ENCODE peak calls at places on chromosomes 1 and 21, in eight cellular contexts. One of them, this sample, is unnamed.

GRCh38 chr1:156012051-156012817 is 8.5 kb downstream of the SSR2 start:
- DNase-seq in DMS79: no peak
- DNase-seq in GM12891: peak; percentile 52
- DNase-seq in CD8-positive, alpha-beta memory T cell: no peak
- DNase-seq in kidney epithelial cell: no peak
- DNase-seq in progenitor cell of endocrine pancreas: no peak
- DNase-seq in NCI-H1105: no peak
- DNase-seq in stimulated activated CD4-positive, alpha-beta T cell treated with anti-CD3 and anti-CD28 coated beads, Interleukin-15, amount 100 ng/mL, for 24 hours: no peak
- DNase-seq in this sample: no peak

GRCh38 chr21:15978158-15978805 is 248.5 kb downstream of the USP25 start:
- DNase-seq in GM12891: no peak
- DNase-seq in stimulated activated CD4-positive, alpha-beta T cell treated with anti-CD3 and anti-CD28 coated beads, Interleukin-15, amount 100 ng/mL, for 24 hours: no peak
- DNase-seq in CD8-positive, alpha-beta memory T cell: no peak
- DNase-seq in DMS79: no peak
- DNase-seq in progenitor cell of endocrine pancreas: no peak
- DNase-seq in NCI-H1105: no peak
- DNase-seq in kidney epithelial cell: no peak
- DNase-seq in this sample: peak; percentile 67

GRCh38 chr21:44951186-44951915 is 11.5 kb downstream of the SLX9 start:
- DNase-seq in DMS79: no peak
- DNase-seq in GM12891: no peak
- DNase-seq in kidney epithelial cell: no peak
- DNase-seq in progenitor cell of endocrine pancreas: no peak
- DNase-seq in stimulated activated CD4-positive, alpha-beta T cell treated with anti-CD3 and anti-CD28 coated beads, Interleukin-15, amount 100 ng/mL, for 24 hours: no peak
- DNase-seq in CD8-positive, alpha-beta memory T cell: no peak
- DNase-seq in NCI-H1105: no peak
- DNase-seq in this sample: no peak

GRCh38 chr1:151837841-151838490 is 1.7 kb downstream of the C2CD4D start:
- DNase-seq in CD8-positive, alpha-beta memory T cell: no peak
- DNase-seq in progenitor cell of endocrine pancreas: no peak
- DNase-seq in kidney epithelial cell: no peak
- DNase-seq in DMS79: no peak
- DNase-seq in stimulated activated CD4-positive, alpha-beta T cell treated with anti-CD3 and anti-CD28 coated beads, Interleukin-15, amount 100 ng/mL, for 24 hours: peak; percentile 68
- DNase-seq in GM12891: peak; percentile 53
- DNase-seq in NCI-H1105: no peak
- DNase-seq in this sample: no peak

GRCh38 chr1:201941420-201942128 is 4.8 kb downstream of the LMOD1 start:
- DNase-seq in stimulated activated CD4-positive, alpha-beta T cell treated with anti-CD3 and anti-CD28 coated beads, Interleukin-15, amount 100 ng/mL, for 24 hours: no peak
- DNase-seq in CD8-positive, alpha-beta memory T cell: no peak
- DNase-seq in progenitor cell of endocrine pancreas: peak; percentile 34
- DNase-seq in kidney epithelial cell: no peak
- DNase-seq in NCI-H1105: no peak
- DNase-seq in GM12891: no peak
- DNase-seq in DMS79: no peak
- DNase-seq in this sample: peak; percentile 12

GRCh38 chr1:59046134-59046533 is 250.8 kb upstream of the FGGY start:
- DNase-seq in DMS79: no peak
- DNase-seq in stimulated activated CD4-positive, alpha-beta T cell treated with anti-CD3 and anti-CD28 coated beads, Interleukin-15, amount 100 ng/mL, for 24 hours: no peak
- DNase-seq in progenitor cell of endocrine pancreas: no peak
- DNase-seq in NCI-H1105: no peak
- DNase-seq in CD8-positive, alpha-beta memory T cell: no peak
- DNase-seq in GM12891: no peak
- DNase-seq in kidney epithelial cell: no peak
- DNase-seq in this sample: no peak

GRCh38 chr1:99886179-99886578 is 36.0 kb downstream of the AGL start:
- DNase-seq in kidney epithelial cell: no peak
- DNase-seq in DMS79: no peak
- DNase-seq in stimulated activated CD4-positive, alpha-beta T cell treated with anti-CD3 and anti-CD28 coated beads, Interleukin-15, amount 100 ng/mL, for 24 hours: no peak
- DNase-seq in CD8-positive, alpha-beta memory T cell: no peak
- DNase-seq in NCI-H1105: no peak
- DNase-seq in progenitor cell of endocrine pancreas: no peak
- DNase-seq in GM12891: no peak
- DNase-seq in this sample: no peak

GRCh38 chr1:2855206-2856075 is 53.9 kb upstream of the TTC34 start:
- DNase-seq in kidney epithelial cell: no peak
- DNase-seq in GM12891: no peak
- DNase-seq in stimulated activated CD4-positive, alpha-beta T cell treated with anti-CD3 and anti-CD28 coated beads, Interleukin-15, amount 100 ng/mL, for 24 hours: no peak
- DNase-seq in NCI-H1105: no peak
- DNase-seq in DMS79: no peak
- DNase-seq in CD8-positive, alpha-beta memory T cell: no peak
- DNase-seq in progenitor cell of endocrine pancreas: no peak
- DNase-seq in this sample: no peak

GRCh38 chr1:155168456-155169210 is 4.5 kb downstream of the KRTCAP2 start:
- DNase-seq in stimulated activated CD4-positive, alpha-beta T cell treated with anti-CD3 and anti-CD28 coated beads, Interleukin-15, amount 100 ng/mL, for 24 hours: no peak
- DNase-seq in CD8-positive, alpha-beta memory T cell: no peak
- DNase-seq in kidney epithelial cell: no peak
- DNase-seq in GM12891: no peak
- DNase-seq in NCI-H1105: no peak
- DNase-seq in progenitor cell of endocrine pancreas: no peak
- DNase-seq in DMS79: no peak
- DNase-seq in this sample: no peak

GRCh38 chr21:15638856-15639549 is 90.8 kb upstream of the USP25 start:
- DNase-seq in stimulated activated CD4-positive, alpha-beta T cell treated with anti-CD3 and anti-CD28 coated beads, Interleukin-15, amount 100 ng/mL, for 24 hours: no peak
- DNase-seq in GM12891: no peak
- DNase-seq in NCI-H1105: no peak
- DNase-seq in DMS79: no peak
- DNase-seq in CD8-positive, alpha-beta memory T cell: no peak
- DNase-seq in kidney epithelial cell: peak; percentile 12
- DNase-seq in progenitor cell of endocrine pancreas: no peak
- DNase-seq in this sample: peak; percentile 69

GRCh38 chr1:31434101-31434871 is 21.3 kb downstream of the SERINC2 start:
- DNase-seq in GM12891: no peak
- DNase-seq in kidney epithelial cell: no peak
- DNase-seq in progenitor cell of endocrine pancreas: no peak
- DNase-seq in NCI-H1105: no peak
- DNase-seq in stimulated activated CD4-positive, alpha-beta T cell treated with anti-CD3 and anti-CD28 coated beads, Interleukin-15, amount 100 ng/mL, for 24 hours: no peak
- DNase-seq in CD8-positive, alpha-beta memory T cell: no peak
- DNase-seq in DMS79: no peak
- DNase-seq in this sample: no peak

GRCh38 chr1:40476924-40477679 is at the start of gene ZFP69:
- DNase-seq in stimulated activated CD4-positive, alpha-beta T cell treated with anti-CD3 and anti-CD28 coated beads, Interleukin-15, amount 100 ng/mL, for 24 hours: peak; percentile 84
- DNase-seq in NCI-H1105: peak; percentile 82
- DNase-seq in GM12891: peak; percentile 80
- DNase-seq in DMS79: peak; percentile 66
- DNase-seq in CD8-positive, alpha-beta memory T cell: peak; percentile 55
- DNase-seq in progenitor cell of endocrine pancreas: peak; percentile 60
- DNase-seq in kidney epithelial cell: no peak
- DNase-seq in this sample: peak; percentile 56

GRCh38 chr1:76919123-76919522 is 51.8 kb downstream of the ST6GALNAC5 start:
- DNase-seq in progenitor cell of endocrine pancreas: no peak
- DNase-seq in GM12891: no peak
- DNase-seq in stimulated activated CD4-positive, alpha-beta T cell treated with anti-CD3 and anti-CD28 coated beads, Interleukin-15, amount 100 ng/mL, for 24 hours: no peak
- DNase-seq in kidney epithelial cell: no peak
- DNase-seq in DMS79: no peak
- DNase-seq in CD8-positive, alpha-beta memory T cell: no peak
- DNase-seq in NCI-H1105: no peak
- DNase-seq in this sample: no peak

GRCh38 chr1:21362096-21362495 is 71.8 kb upstream of the ECE1 start:
- DNase-seq in progenitor cell of endocrine pancreas: no peak
- DNase-seq in NCI-H1105: no peak
- DNase-seq in stimulated activated CD4-positive, alpha-beta T cell treated with anti-CD3 and anti-CD28 coated beads, Interleukin-15, amount 100 ng/mL, for 24 hours: no peak
- DNase-seq in kidney epithelial cell: no peak
- DNase-seq in GM12891: no peak
- DNase-seq in CD8-positive, alpha-beta memory T cell: no peak
- DNase-seq in DMS79: no peak
- DNase-seq in this sample: no peak

This sample was measured in choroid plexus epithelial cell.